ENCODE peak calls at places on chromosomes 1 and 21, in five cellular contexts. One of them, this sample, is unnamed.
A peak's percentile ranks its signal among the peaks of the same experiment; 100 is the strongest.

GRCh38 chr21:34827445-34828235 is 158.8 kb downstream of the CLIC6 start:
- DNase-seq in AG10803: no peak
- DNase-seq in mucosa of descending colon: no peak
- DNase-seq in upper lobe of right lung: no peak
- DNase-seq in lower lobe of right lung: no peak
- DNase-seq in this sample: no peak

GRCh38 chr1:182003953-182004586 is 57.4 kb downstream of the ZNF648 start:
- DNase-seq in AG10803: no peak
- DNase-seq in upper lobe of right lung: no peak
- DNase-seq in mucosa of descending colon: peak; percentile 24
- DNase-seq in lower lobe of right lung: no peak
- DNase-seq in this sample: no peak

GRCh38 chr1:159891275-159892157 is 8.4 kb downstream of the CFAP45 start:
- DNase-seq in mucosa of descending colon: peak; percentile 92
- DNase-seq in lower lobe of right lung: peak; percentile 90
- DNase-seq in upper lobe of right lung: peak; percentile 90
- DNase-seq in AG10803: peak; percentile 87
- DNase-seq in this sample: no peak

GRCh38 chr1:162357681-162358266 is 18.9 kb downstream of the SPATA46 start:
- DNase-seq in lower lobe of right lung: no peak
- DNase-seq in mucosa of descending colon: peak; percentile 63
- DNase-seq in upper lobe of right lung: no peak
- DNase-seq in AG10803: peak; percentile 33
- DNase-seq in this sample: no peak

GRCh38 chr1:44323952-44324351 is 31.1 kb downstream of the ERI3 start:
- DNase-seq in upper lobe of right lung: no peak
- DNase-seq in mucosa of descending colon: no peak
- DNase-seq in lower lobe of right lung: no peak
- DNase-seq in AG10803: peak; percentile 19
- DNase-seq in this sample: no peak

GRCh38 chr1:97796716-97797115 is 124.1 kb downstream of the DPYD start:
- DNase-seq in AG10803: no peak
- DNase-seq in upper lobe of right lung: no peak
- DNase-seq in lower lobe of right lung: no peak
- DNase-seq in mucosa of descending colon: no peak
- DNase-seq in this sample: no peak

GRCh38 chr1:8422439-8423133 is 104.7 kb downstream of the SLC45A1 start:
- DNase-seq in lower lobe of right lung: no peak
- DNase-seq in AG10803: peak; percentile 42
- DNase-seq in mucosa of descending colon: no peak
- DNase-seq in upper lobe of right lung: no peak
- DNase-seq in this sample: no peak

GRCh38 chr21:41630249-41630648 is 122.3 kb upstream of the TMPRSS2 start:
- DNase-seq in mucosa of descending colon: peak; percentile 74
- DNase-seq in lower lobe of right lung: no peak
- DNase-seq in AG10803: peak; percentile 100
- DNase-seq in upper lobe of right lung: no peak
- DNase-seq in this sample: no peak

GRCh38 chr1:74199504-74199903 is 1.5 kb downstream of the FPGT start:
- DNase-seq in lower lobe of right lung: no peak
- DNase-seq in upper lobe of right lung: no peak
- DNase-seq in mucosa of descending colon: no peak
- DNase-seq in AG10803: no peak
- DNase-seq in this sample: no peak

GRCh38 chr1:146013566-146013937 is 8.0 kb downstream of the HJV start:
- DNase-seq in mucosa of descending colon: no peak
- DNase-seq in AG10803: no peak
- DNase-seq in upper lobe of right lung: no peak
- DNase-seq in lower lobe of right lung: no peak
- DNase-seq in this sample: no peak

GRCh38 chr1:174877208-174877673 is 122.5 kb upstream of the CACYBP start:
- DNase-seq in AG10803: no peak
- DNase-seq in upper lobe of right lung: no peak
- DNase-seq in lower lobe of right lung: no peak
- DNase-seq in mucosa of descending colon: peak; percentile 47
- DNase-seq in this sample: no peak

GRCh38 chr1:113809651-113810602 is 2.3 kb downstream of the RSBN1 start:
- DNase-seq in lower lobe of right lung: no peak
- DNase-seq in mucosa of descending colon: peak; percentile 62
- DNase-seq in upper lobe of right lung: no peak
- DNase-seq in AG10803: no peak
- DNase-seq in this sample: no peak

GRCh38 chr1:95252422-95252821 is 18.4 kb downstream of the RWDD3 start:
- DNase-seq in mucosa of descending colon: no peak
- DNase-seq in upper lobe of right lung: no peak
- DNase-seq in AG10803: no peak
- DNase-seq in lower lobe of right lung: no peak
- DNase-seq in this sample: no peak

DNA sequence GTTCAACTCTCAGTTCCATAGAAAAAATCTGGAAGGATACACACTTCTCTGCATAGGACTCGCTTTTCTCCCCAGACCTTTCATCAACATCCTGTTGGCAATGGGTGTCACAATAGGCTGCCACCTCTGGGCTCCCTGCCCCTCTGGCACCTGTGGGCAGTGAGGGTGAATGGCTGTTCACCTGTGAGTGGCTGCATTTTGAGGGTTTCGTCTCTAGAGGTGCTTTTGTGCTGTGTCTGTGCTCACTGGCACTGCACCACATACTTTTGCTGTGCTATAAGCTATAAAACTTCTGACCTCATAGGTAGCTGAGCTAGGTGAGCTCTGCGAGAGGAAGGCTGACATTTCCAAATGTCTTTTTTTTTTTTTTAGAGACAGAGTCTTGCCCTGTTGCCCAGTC is 36.0 kb downstream of the SLC30A1 start:
- DNase-seq in lower lobe of right lung: no peak
- DNase-seq in AG10803: no peak
- DNase-seq in mucosa of descending colon: peak; percentile 21
- DNase-seq in upper lobe of right lung: no peak
- DNase-seq in this sample: no peak
- TF ChIP-seq CTCF in lower lobe of right lung: no peak
- TF ChIP-seq CTCF in AG10803: no peak
- TF ChIP-seq CTCF in mucosa of descending colon: no peak
- TF ChIP-seq CTCF in upper lobe of right lung: no peak
- TF ChIP-seq CTCF in this sample: no peak

DNA sequence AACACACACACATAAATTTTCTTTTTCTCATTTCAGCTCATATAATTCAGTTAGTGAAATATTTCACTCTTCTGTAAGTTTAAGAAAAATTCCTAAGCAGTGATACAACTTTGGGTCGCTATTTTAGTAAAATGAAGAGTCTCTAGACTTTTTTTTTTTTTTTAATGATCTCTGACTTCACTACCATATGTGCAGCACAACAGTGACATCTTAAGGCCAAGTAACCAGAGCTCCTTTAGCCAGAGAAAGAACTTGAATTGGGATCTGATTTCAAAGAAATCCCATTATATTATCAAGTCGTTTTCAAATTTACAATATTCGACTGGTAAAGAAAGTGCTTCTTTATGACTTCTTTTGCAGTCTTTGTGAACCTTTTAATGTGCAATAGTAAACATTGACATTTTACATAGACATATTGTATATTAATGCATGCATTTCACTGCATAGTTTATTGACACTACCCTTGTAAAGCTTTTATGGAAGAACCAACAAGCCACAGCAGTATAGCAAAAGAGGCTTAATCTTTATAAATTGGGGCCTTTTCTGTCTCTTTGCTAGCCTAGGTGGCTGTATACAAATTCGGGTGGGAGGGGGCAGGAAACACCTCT is 62.2 kb downstream of the LRRC40 start:
- DNase-seq in lower lobe of right lung: no peak
- DNase-seq in AG10803: peak; percentile 71
- DNase-seq in upper lobe of right lung: no peak
- DNase-seq in mucosa of descending colon: no peak
- DNase-seq in this sample: no peak
- TF ChIP-seq CTCF in lower lobe of right lung: no peak
- TF ChIP-seq CTCF in AG10803: peak; percentile 67
- TF ChIP-seq CTCF in upper lobe of right lung: peak; percentile 12
- TF ChIP-seq CTCF in mucosa of descending colon: no peak
- TF ChIP-seq CTCF in this sample: peak; percentile 73

GRCh38 chr1:247077768-247078314 is 770 bp downstream of the ZNF670 start:
- DNase-seq in upper lobe of right lung: no peak
- DNase-seq in lower lobe of right lung: no peak
- DNase-seq in AG10803: peak; percentile 2
- DNase-seq in mucosa of descending colon: no peak
- DNase-seq in this sample: no peak

GRCh38 chr1:247079141-247079874 is 697 bp upstream of the ZNF670 start:
- DNase-seq in upper lobe of right lung: no peak
- DNase-seq in lower lobe of right lung: no peak
- DNase-seq in AG10803: no peak
- DNase-seq in mucosa of descending colon: peak; percentile 6
- DNase-seq in this sample: no peak

GRCh38 chr1:247078315-247079140 is at the start of gene ZNF670:
- DNase-seq in mucosa of descending colon: peak; percentile 98
- DNase-seq in upper lobe of right lung: peak; percentile 97
- DNase-seq in lower lobe of right lung: peak; percentile 96
- DNase-seq in AG10803: peak; percentile 87
- DNase-seq in this sample: peak; percentile 97

DNA sequence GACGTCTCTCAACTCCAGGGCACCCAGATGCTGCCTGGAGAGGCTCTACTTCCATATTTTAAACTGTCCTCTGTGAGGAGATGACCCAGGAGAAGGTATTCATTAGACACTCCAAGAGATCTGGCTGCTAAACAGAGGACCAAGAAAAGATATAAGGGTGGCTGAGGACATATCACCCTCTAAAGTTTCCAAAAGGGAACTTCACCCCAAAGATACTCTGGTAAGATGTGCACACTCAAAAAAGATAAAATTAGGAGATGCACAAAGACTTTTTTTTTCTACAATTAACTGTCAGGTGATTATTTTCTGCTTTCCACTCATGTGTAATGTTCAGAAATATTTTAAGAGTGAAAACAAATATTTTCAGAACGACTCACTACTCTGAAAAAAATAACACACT is 1.4 kb downstream of the ZNF670 start:
- DNase-seq in lower lobe of right lung: no peak
- DNase-seq in mucosa of descending colon: no peak
- DNase-seq in upper lobe of right lung: no peak
- DNase-seq in AG10803: peak; percentile 28
- DNase-seq in this sample: no peak
- TF ChIP-seq CTCF in lower lobe of right lung: no peak
- TF ChIP-seq CTCF in mucosa of descending colon: no peak
- TF ChIP-seq CTCF in upper lobe of right lung: no peak
- TF ChIP-seq CTCF in AG10803: peak; percentile 8
- TF ChIP-seq CTCF in this sample: peak; percentile 54

GRCh38 chr1:177495878-177496277 is 325.1 kb downstream of the BRINP2 start:
- DNase-seq in lower lobe of right lung: no peak
- DNase-seq in upper lobe of right lung: no peak
- DNase-seq in AG10803: no peak
- DNase-seq in mucosa of descending colon: no peak
- DNase-seq in this sample: no peak
- TF ChIP-seq CTCF in lower lobe of right lung: no peak
- TF ChIP-seq CTCF in upper lobe of right lung: no peak
- TF ChIP-seq CTCF in AG10803: no peak
- TF ChIP-seq CTCF in mucosa of descending colon: no peak
- TF ChIP-seq CTCF in this sample: no peak

GRCh38 chr1:3066826-3067225 is 2.2 kb upstream of the PRDM16 start:
- DNase-seq in AG10803: no peak
- DNase-seq in lower lobe of right lung: peak; percentile 45
- DNase-seq in mucosa of descending colon: no peak
- DNase-seq in upper lobe of right lung: peak; percentile 63
- DNase-seq in this sample: peak; percentile 86

GRCh38 chr1:3065396-3065795 is 3.6 kb upstream of the PRDM16 start:
- DNase-seq in lower lobe of right lung: peak; percentile 28
- DNase-seq in mucosa of descending colon: no peak
- DNase-seq in upper lobe of right lung: peak; percentile 40
- DNase-seq in AG10803: no peak
- DNase-seq in this sample: peak; percentile 65

GRCh38 chr1:3066250-3066711 is 2.7 kb upstream of the PRDM16 start:
- DNase-seq in mucosa of descending colon: peak; percentile 18
- DNase-seq in upper lobe of right lung: peak; percentile 88
- DNase-seq in AG10803: peak; percentile 8
- DNase-seq in lower lobe of right lung: peak; percentile 81
- DNase-seq in this sample: peak; percentile 91

GRCh38 chr1:3064901-3065300 is 4.1 kb upstream of the PRDM16 start:
- DNase-seq in mucosa of descending colon: no peak
- DNase-seq in upper lobe of right lung: peak; percentile 54
- DNase-seq in AG10803: no peak
- DNase-seq in lower lobe of right lung: no peak
- DNase-seq in this sample: peak; percentile 26

GRCh38 chr1:3065797-3066196 is 3.2 kb upstream of the PRDM16 start:
- DNase-seq in mucosa of descending colon: no peak
- DNase-seq in AG10803: no peak
- DNase-seq in upper lobe of right lung: no peak
- DNase-seq in lower lobe of right lung: peak; percentile 33
- DNase-seq in this sample: no peak
- TF ChIP-seq CTCF in mucosa of descending colon: no peak
- TF ChIP-seq CTCF in AG10803: no peak
- TF ChIP-seq CTCF in upper lobe of right lung: no peak
- TF ChIP-seq CTCF in lower lobe of right lung: no peak
- TF ChIP-seq CTCF in this sample: no peak

This sample was measured in chondrocyte.